ENCODE peak calls at places on chromosomes 5 and 9, in five cellular contexts. P is IMR-90, O is upper lobe of left lung, N is K562, J is spleen. U is an unnamed sample.

GRCh38 chr9:68625559-68625958 is 79.5 kb upstream of the PIP5K1B start:
- DNase-seq in O (no peak), N (no peak), P (no peak), J (no peak), U (no peak)

GRCh38 chr9:121529237-121529987 is 29.8 kb upstream of the GGTA1 start:
- DNase-seq in J (peak), N (no peak), O (peak), P (peak), U (no peak)

GRCh38 chr5:113059232-113059805 is 82.7 kb downstream of the DCP2 start:
- DNase-seq in O (no peak), J (peak), P (peak), N (no peak), U (no peak)

GRCh38 chr9:135372501-135373008 is 107.0 kb upstream of the PPP1R26 start:
- DNase-seq in O (no peak), J (no peak), N (no peak), P (no peak), U (no peak)

GRCh38 chr5:132268698-132269551 is 11.4 kb downstream of the PDLIM4 start:
- DNase-seq in J (peak), O (no peak), N (no peak), P (peak), U (no peak)

GRCh38 chr5:74035521-74035937 is 409.5 kb downstream of the ARHGEF28 start:
- DNase-seq in O (no peak), P (peak), N (peak), J (no peak), U (no peak)

GRCh38 chr5:175842947-175843793 is 28.2 kb upstream of the CPLX2 start:
- DNase-seq in N (no peak), P (peak), J (no peak), O (no peak), U (no peak)

GRCh38 chr5:132009706-132010405 is 1.6 kb downstream of the ACSL6 start:
- DNase-seq in J (peak), O (no peak), P (no peak), N (no peak), U (no peak)

GRCh38 chr5:112823181-112823580 is 37.9 kb upstream of the SRP19 start:
- DNase-seq in N (no peak), J (no peak), P (no peak), O (no peak), U (no peak)

GRCh38 chr9:81855538-81855937 is 72.7 kb upstream of the SPATA31D4 start:
- DNase-seq in O (no peak), N (no peak), P (peak), J (no peak), U (no peak)

GRCh38 chr9:133119039-133119438 is 2.0 kb downstream of the RALGDS start:
- DNase-seq in J (no peak), N (no peak), O (no peak), P (no peak), U (no peak)

GRCh38 chr9:8868632-8869031 is 1069.1 kb upstream of the DMAC1 start:
- DNase-seq in O (no peak), P (no peak), J (no peak), N (no peak), U (no peak)

GRCh38 chr5:84016090-84016489 is 295.4 kb upstream of the HAPLN1 start:
- DNase-seq in P (peak), J (no peak), O (no peak), N (no peak), U (no peak)

GRCh38 chr5:128925973-128926372 is 39.3 kb upstream of the SLC27A6 start:
- DNase-seq in P (no peak), J (no peak), O (no peak), N (no peak), U (no peak)

GRCh38 chr5:142006363-142007236 is 6.2 kb downstream of the GNPDA1 start:
- DNase-seq in O (no peak), N (no peak), P (no peak), J (no peak), U (no peak)

GRCh38 chr5:173753307-173754168 is 134.6 kb upstream of the CPEB4 start:
- DNase-seq in O (peak), J (no peak), P (peak), N (peak), U (no peak)

GRCh38 chr5:138458353-138458752 is 6.9 kb upstream of the EGR1 start:
- DNase-seq in J (no peak), P (no peak), O (no peak), N (no peak), U (no peak)

GRCh38 chr5:95417971-95418370 is 26.8 kb downstream of the FAM81B start:
- DNase-seq in P (peak), O (no peak), N (no peak), J (no peak), U (no peak)

GRCh38 chr9:12403721-12404120 is 289.5 kb upstream of the TYRP1 start:
- DNase-seq in N (no peak), P (no peak), O (no peak), J (no peak), U (no peak)

GRCh38 chr5:68749076-68749475 is 344.7 kb upstream of the SLC30A5 start:
- DNase-seq in O (no peak), J (no peak), P (no peak), N (no peak), U (no peak)

GRCh38 chr9:76027426-76027825 is 137.0 kb downstream of the PCSK5 start:
- DNase-seq in O (no peak), J (no peak), N (no peak), P (peak), U (no peak)

GRCh38 chr5:146291421-146292074 is 47.1 kb upstream of the POU4F3 start:
- DNase-seq in P (peak), J (no peak), N (peak), O (no peak), U (no peak)

GRCh38 chr9:1879501-1879900 is 135.6 kb upstream of the SMARCA2 start:
- DNase-seq in N (no peak), P (no peak), O (no peak), J (no peak), U (no peak)

GRCh38 chr5:148085934-148086333 is 22.2 kb downstream of the SPINK5 start:
- DNase-seq in J (no peak), O (peak), N (no peak), P (peak), U (no peak)

GRCh38 chr5:126513302-126513701 is 81.7 kb downstream of the ALDH7A1 start:
- DNase-seq in P (no peak), J (no peak), N (no peak), O (no peak), U (no peak)

GRCh38 chr9:94785211-94786169 is 59.0 kb downstream of the AOPEP start:
- DNase-seq in O (no peak), P (no peak), J (no peak), N (no peak), U (no peak)

GRCh38 chr9:108382267-108382666 is 473.5 kb downstream of the ACTL7B start:
- DNase-seq in J (no peak), N (no peak), O (no peak), P (no peak), U (no peak)

GRCh38 chr5:1465117-1465516 is 19.9 kb upstream of the SLC6A3 start:
- DNase-seq in O (no peak), J (no peak), N (no peak), P (no peak), U (no peak)

GRCh38 chr5:133240425-133241091 is 188.7 kb downstream of the HSPA4 start:
- DNase-seq in O (peak), P (peak), J (peak), N (peak), U (no peak)

GRCh38 chr9:35102769-35103659 is at the start of gene STOML2:
- DNase-seq in P (peak), N (peak), J (peak), O (peak), U (peak)
- TF ChIP-seq POLR2A in P (peak), N (peak), J (no peak), O (no peak), U (peak)

GRCh38 chr9:35690447-35691324 is 961 bp upstream of the TPM2 start:
- DNase-seq in P (peak), O (peak), N (peak), J (peak), U (no peak)
- TF ChIP-seq POLR2A in P (peak), O (no peak), N (peak), J (no peak), U (no peak)

DNA sequence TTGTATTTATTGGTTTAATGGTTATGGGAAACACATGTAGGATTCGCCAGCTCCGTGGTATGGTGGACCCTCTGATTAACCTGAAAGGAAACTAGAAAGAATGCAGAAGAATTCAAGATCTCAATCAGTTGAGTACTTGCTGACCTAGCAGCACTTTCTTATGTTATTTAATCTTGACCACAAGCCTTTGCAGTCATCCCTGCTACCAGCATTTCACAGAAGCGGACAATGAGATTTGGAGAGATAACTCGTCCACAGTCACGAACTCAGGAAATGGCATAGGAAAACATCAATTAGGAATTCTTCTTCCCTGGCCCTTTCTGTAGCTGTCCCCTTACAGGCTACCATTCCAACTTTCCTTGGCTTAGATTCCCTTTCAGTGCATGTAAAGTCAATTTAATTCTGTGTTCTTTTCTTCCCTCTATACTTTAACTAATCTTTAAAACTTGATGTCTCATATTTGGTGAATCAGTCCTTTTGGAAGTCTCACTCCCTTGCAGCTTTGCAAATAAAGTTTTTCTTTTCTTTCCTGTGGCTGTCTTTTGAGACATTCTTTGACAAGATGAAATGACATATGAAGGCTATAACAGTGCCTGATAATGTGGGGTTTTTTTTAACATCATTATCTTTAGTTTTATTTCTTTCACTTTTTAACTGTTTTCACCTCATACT is 1.3 kb upstream of the SLC44A1 start:
- DNase-seq in O (no peak), J (no peak), N (no peak), P (peak), U (no peak)
- TF ChIP-seq POLR2A in O (no peak), J (no peak), N (no peak), P (no peak), U (no peak)

DNA sequence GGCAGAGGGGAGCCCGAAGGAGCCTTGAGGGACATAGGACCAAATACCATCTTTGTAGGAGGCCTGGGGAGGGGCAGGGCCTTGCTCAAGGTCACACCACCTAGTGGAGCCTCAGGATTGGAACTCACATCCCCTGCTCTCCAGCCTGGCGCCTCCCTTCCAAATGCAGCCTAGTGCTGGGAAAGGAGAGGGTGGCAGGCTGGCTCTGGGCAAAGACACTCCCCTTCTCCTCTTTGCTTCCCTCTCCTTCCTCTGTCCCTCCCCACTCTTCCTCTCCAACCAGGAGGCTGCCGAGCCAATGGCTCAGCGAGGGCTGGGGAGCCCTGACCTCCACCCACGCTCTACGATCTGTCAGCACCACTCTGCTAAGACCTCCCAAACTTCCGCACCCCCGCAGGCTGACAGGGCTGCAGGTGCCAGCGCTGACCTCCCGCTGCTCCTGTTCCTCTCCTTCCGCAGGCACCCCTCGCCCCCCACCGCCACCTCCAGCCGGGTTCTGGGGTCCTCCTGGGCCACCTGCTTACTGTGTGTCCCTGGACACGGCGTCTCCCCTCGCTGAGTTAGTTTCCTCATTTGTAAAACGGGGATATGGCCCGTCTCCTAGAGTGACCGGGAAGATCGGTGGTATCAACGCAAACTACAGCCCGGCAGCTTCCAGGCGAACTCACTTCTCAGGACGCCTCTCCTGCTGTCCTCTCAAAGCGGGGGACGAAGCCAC is 52.9 kb downstream of the C9orf50 start:
- DNase-seq in P (peak), N (peak), O (peak), J (no peak), U (no peak)
- TF ChIP-seq POLR2A in P (no peak), N (no peak), O (no peak), J (no peak), U (no peak)

GRCh38 chr9:130042931-130043653 is at the start of gene FNBP1:
- DNase-seq in J (peak), O (peak), N (peak), P (peak), U (no peak)
- TF ChIP-seq POLR2A in J (peak), O (no peak), N (peak), P (peak), U (peak)

GRCh38 chr9:26950521-26950920 is 3.5 kb upstream of the PLAA start:
- DNase-seq in N (no peak), P (no peak), J (no peak), O (no peak), U (no peak)

GRCh38 chr9:26945591-26945990 is 1.5 kb downstream of the PLAA start:
- DNase-seq in N (no peak), P (no peak), O (no peak), J (no peak), U (no peak)

GRCh38 chr9:26949604-26950003 is 2.6 kb upstream of the PLAA start:
- DNase-seq in P (peak), N (no peak), J (no peak), O (no peak), U (no peak)

GRCh38 chr9:26947736-26948135 is 694 bp upstream of the PLAA start:
- DNase-seq in P (no peak), N (no peak), J (peak), O (no peak), U (no peak)

GRCh38 chr9:26946753-26947727 is at the start of gene PLAA:
- DNase-seq in N (peak), O (peak), P (peak), J (peak), U (no peak)
- TF ChIP-seq POLR2A in N (peak), O (no peak), P (peak), J (no peak), U (no peak)

DNA sequence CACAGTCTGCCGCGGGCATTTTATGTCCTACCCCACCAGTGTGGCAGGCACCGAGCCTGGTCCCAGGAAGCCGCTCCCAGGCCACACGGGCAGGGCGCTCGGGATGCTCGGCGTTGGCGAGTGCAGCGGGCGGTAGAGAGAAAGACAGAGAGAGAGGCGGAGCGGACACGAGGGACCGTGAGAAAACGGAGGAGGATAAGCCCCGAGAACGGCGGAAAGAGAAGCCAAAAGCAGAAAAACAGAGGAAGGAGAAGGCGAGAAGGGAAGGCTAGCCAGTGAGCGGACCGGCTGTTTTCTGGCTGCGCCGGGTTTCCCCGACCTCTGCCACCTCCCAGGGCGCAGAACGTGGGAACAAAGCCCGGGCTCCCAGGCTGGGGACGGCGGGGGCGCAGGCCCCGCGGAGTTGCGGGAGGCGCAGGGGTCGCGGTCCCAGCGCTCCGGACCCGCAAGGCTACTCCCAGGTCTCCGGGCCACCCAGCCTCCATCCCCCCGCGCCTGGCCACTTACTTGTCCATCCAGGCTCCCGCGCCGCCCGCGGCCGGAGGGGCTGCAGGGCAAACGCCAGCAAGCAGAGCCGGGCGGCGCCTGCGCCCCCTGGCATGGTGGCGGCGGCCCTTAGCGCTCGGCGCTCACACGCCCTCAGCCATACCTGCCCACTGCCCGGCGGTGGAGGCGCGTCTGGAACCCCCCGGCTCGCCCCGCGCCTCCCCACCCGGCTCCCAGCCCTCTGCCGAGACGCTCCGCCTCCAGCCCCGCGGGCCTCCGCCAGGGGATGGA is at the start of gene ADAM19:
- DNase-seq in O (no peak), P (peak), N (peak), J (peak), U (no peak)
- TF ChIP-seq POLR2A in O (no peak), P (peak), N (no peak), J (no peak), U (no peak)

GRCh38 chr9:136483589-136484152 is 831 bp upstream of the SEC16A start:
- DNase-seq in J (peak), N (peak), O (peak), P (peak), U (no peak)
- TF ChIP-seq POLR2A in J (peak), N (peak), O (no peak), P (no peak), U (no peak)

DNA sequence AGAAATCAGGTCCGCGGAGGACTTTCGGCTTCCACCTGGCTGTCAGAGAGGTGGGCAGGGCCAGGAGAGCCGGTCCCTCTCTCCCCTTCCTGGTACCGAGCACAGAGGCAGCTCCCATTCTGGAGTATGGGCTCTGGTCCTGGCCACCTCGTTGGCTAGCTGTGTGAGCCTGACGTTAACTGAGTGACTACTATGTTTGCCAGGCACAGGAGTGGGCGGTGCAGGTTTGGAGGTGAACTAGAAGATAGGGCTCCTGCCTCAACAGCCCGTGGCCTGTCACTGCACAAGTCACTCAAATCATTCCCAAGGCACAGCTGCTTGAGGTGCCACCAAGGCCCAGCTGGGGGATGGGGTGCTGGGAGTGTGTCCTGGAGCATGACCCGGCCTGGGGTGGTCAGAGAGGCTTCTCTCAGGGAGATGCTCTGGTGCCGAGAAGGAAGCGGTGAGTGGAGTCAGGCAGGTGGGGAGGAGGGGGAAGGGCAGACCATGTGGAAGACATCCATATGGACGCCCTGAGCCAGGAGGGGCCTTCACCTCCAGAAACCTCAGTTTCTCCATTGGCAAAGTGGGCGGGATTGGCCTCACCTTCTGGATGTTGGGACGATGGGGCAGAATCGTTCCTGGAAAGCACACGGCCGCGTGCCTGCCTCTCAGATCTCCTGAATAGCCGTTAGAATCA is 39.5 kb downstream of the NCS1 start:
- DNase-seq in J (no peak), N (no peak), P (no peak), O (no peak), U (no peak)
- TF ChIP-seq POLR2A in J (no peak), N (no peak), P (no peak), O (no peak), U (no peak)

GRCh38 chr5:43066799-43067741 is 27.0 kb upstream of the ANXA2R start:
- DNase-seq in J (peak), N (peak), O (peak), P (peak), U (no peak)
- TF ChIP-seq POLR2A in J (no peak), N (peak), O (peak), P (peak), U (peak)